ENCODE peak calls at places on chromosomes 5 and 9, in five cellular contexts. F is HepG2, W is PC-3, N is left ventricle myocardium inferior, L is kidney. B is an unnamed sample.

GRCh38 chr5:68286612-68286912 is 71.0 kb downstream of the PIK3R1 start:
- DNase-seq in F (no peak), W (no peak), N (no peak), L (no peak), B (no peak)

GRCh38 chr9:95025213-95026170 is 292.0 kb downstream of the FANCC start:
- DNase-seq in F (peak; percentile 80), W (no peak), N (peak; percentile 68), L (peak; percentile 94), B (no peak)

GRCh38 chr5:73596705-73597328 is 29.2 kb upstream of the ARHGEF28 start:
- DNase-seq in F (peak; percentile 60), W (peak; percentile 62), N (no peak), L (no peak), B (no peak)

GRCh38 chr5:142690641-142691040 is 4.8 kb upstream of the FGF1 start:
- DNase-seq in F (no peak), W (no peak), N (no peak), L (no peak), B (no peak)

GRCh38 chr9:34382879-34383278 is 6.2 kb upstream of the MYORG start:
- DNase-seq in F (no peak), W (no peak), N (no peak), L (no peak), B (no peak)

GRCh38 chr9:97438666-97439065 is 26.8 kb downstream of the TDRD7 start:
- DNase-seq in F (no peak), W (no peak), N (no peak), L (no peak), B (no peak)

GRCh38 chr9:93058357-93059096 is at the start of gene SUSD3:
- DNase-seq in F (peak; percentile 54), W (peak; percentile 73), N (peak; percentile 54), L (peak; percentile 95), B (peak; percentile 64)

GRCh38 chr9:100011062-100011681 is 87.6 kb downstream of the ERP44 start:
- DNase-seq in F (peak; percentile 59), W (peak; percentile 66), N (no peak), L (no peak), B (peak; percentile 18)

GRCh38 chr9:72954431-72955420 is 1.9 kb upstream of the ALDH1A1 start:
- DNase-seq in F (no peak), W (no peak), N (no peak), L (no peak), B (no peak)

GRCh38 chr9:72952394-72952720 is 496 bp downstream of the ALDH1A1 start:
- DNase-seq in F (no peak), W (no peak), N (no peak), L (no peak), B (no peak)

GRCh38 chr9:72951520-72952393 is 1.1 kb downstream of the ALDH1A1 start:
- DNase-seq in F (no peak), W (no peak), N (no peak), L (no peak), B (no peak)

GRCh38 chr9:72951043-72951442 is 1.8 kb downstream of the ALDH1A1 start:
- DNase-seq in F (peak; percentile 24), W (no peak), N (no peak), L (no peak), B (no peak)

DNA sequence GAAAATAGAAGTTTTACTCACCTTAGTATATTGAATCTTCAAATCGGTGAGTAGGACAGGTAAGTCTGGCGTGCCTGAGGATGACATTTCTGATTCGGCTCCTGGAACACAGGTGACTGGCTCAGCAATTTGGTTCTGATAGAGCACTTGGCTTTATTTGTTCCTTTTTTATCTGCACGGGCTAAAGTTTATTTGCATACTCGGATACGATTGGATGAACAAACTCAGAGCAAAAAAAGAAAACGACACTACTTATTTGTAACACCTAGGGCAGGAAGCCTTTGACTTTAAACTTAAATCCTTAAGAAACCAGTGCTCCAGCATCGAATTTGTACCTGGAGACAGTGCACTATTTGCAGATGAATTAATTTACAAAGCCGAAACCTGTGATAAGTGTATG is at the start of gene ALDH1A1:
- DNase-seq in F (peak; percentile 68), W (no peak), N (no peak), L (no peak), B (no peak)
- H3K27ac ChIP-seq in F (peak within 1 kb of the TSS; percentile 75), W (no peak within 1 kb of the TSS), N (peak within 1 kb of the TSS; percentile 68), L (peak within 1 kb of the TSS; percentile 83), B (no peak within 1 kb of the TSS)

GRCh38 chr9:87830446-87830845 is 52.2 kb upstream of the SPATA31E1 start:
- DNase-seq in F (no peak), W (peak; percentile 51), N (no peak), L (no peak), B (no peak)

GRCh38 chr9:87836951-87837715 is 45.5 kb upstream of the SPATA31E1 start:
- DNase-seq in F (no peak), W (no peak), N (no peak), L (no peak), B (no peak)

GRCh38 chr9:87831159-87831558 is 51.5 kb upstream of the SPATA31E1 start:
- DNase-seq in F (no peak), W (no peak), N (no peak), L (no peak), B (no peak)

GRCh38 chr9:87829756-87830155 is 52.9 kb upstream of the SPATA31E1 start:
- DNase-seq in F (no peak), W (peak; percentile 30), N (no peak), L (no peak), B (no peak)

GRCh38 chr9:87834357-87834756 is 48.3 kb upstream of the SPATA31E1 start:
- DNase-seq in F (peak; percentile 9), W (no peak), N (no peak), L (no peak), B (no peak)
- TF ChIP-seq CTCF in F (peak; percentile 38), W (peak; percentile 8), N (no peak), L (no peak), B (no peak)

DNA sequence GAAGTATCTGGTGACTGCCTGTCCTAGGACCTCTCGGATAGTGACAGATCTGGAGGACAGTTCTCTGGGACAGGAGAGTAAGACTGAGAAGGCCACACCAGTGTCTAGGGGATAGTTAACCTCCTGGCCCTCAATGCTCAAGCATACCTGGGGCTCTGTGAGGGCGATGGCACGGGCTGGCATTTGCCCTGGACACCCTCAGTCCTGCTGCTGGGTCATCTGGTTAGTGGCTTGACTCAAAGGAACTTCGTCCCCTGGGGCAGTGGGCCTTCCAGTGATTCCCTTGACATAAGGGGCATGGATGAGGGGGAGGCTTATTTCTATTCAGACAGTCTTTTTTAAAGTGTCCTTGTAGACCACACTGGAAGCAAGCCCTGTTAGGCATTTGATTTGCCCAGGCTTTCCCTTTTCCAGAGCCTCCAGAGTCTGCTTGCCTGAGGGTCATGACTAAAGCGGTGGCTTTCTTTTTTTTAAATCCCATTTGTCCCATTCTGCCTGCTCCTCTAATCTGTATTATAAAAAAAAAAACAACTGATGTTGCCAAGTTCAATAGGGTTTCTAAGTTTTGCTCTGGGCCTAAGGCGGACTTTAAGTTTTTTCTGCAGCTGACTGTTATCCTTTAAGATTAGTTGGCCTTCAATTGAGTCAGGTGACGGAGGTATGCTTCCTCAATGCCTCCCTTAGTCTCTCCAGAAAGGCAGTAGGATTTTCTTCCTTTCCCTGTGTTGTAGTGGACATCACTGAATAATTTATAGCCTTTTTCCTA is 2083.5 kb upstream of the C9orf72 start:
- DNase-seq in F (no peak), W (no peak), N (no peak), L (no peak), B (no peak)
- H3K4me1 ChIP-seq in F (no peaks in the 10 kb centered on the region), W (no peaks in the 10 kb centered on the region), N (no peaks in the 10 kb centered on the region), L (no peaks in the 10 kb centered on the region), B (no peaks in the 10 kb centered on the region)

DNA sequence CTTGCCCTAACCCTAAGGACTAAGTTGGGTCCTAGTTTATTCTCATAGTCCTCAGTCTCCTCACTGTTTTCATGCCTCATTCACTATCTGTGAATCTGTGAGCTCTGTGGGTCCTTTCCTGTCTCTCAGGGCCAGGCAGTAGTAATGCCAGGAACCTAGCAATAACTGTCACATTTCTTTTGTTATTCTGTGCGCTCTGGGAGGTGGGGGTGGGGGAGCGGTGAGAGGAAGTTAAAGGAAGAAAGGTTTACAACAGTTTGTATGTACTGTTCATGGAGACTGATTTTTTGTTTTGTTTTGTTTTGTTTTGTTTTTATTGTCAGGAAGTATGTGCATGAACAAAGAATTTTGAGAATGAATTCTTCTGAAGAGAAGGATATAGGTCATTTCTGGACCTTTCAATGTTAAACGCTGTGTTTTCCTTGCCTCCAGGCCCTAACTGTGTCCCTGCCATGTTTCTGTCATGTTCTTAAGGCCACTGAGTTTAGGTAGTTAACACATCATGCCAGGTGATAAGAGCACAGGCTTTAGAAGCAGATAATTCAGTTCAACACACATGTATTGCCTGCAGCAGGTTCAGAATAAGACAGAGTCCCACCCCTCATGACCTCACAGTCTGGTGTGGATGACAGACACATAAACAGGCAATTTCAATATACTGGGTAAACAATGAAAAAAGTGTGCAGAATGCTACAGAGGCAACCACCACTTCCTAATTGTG is 13.3 kb upstream of the FEM1C start:
- DNase-seq in F (peak; percentile 3), W (no peak), N (no peak), L (no peak), B (no peak)
- H3K27ac ChIP-seq in F (no peak overlapping the region), W (no peak overlapping the region), N (peak overlapping the region; percentile 63), L (no peak overlapping the region), B (no peak overlapping the region)

GRCh38 chr9:129868033-129868395 is 32.8 kb downstream of the USP20 start:
- DNase-seq in F (no peak), W (no peak), N (no peak), L (peak; percentile 82), B (no peak)

GRCh38 chr9:129866373-129867137 is 31.3 kb downstream of the USP20 start:
- DNase-seq in F (no peak), W (no peak), N (no peak), L (peak; percentile 45), B (peak; percentile 67)

GRCh38 chr9:129868571-129869486 is 33.6 kb downstream of the USP20 start:
- DNase-seq in F (no peak), W (peak; percentile 51), N (no peak), L (peak; percentile 87), B (peak; percentile 93)

GRCh38 chr9:129865668-129866320 is 30.5 kb downstream of the USP20 start:
- DNase-seq in F (no peak), W (no peak), N (no peak), L (peak; percentile 62), B (no peak)

GRCh38 chr9:129867138-129868032 is 32.1 kb downstream of the USP20 start:
- DNase-seq in F (no peak), W (no peak), N (no peak), L (no peak), B (no peak)
- TF ChIP-seq CTCF in F (peak; percentile 13), W (peak; percentile 16), N (no peak), L (no peak), B (no peak)

GRCh38 chr5:10582512-10582897 is 18.6 kb downstream of the ANKRD33B start:
- DNase-seq in F (no peak), W (no peak), N (no peak), L (no peak), B (no peak)
- H3K4me1 ChIP-seq in F (no peaks in the 10 kb centered on the region), W (peaks cover 17% of the 10 kb centered on the region), N (peaks cover 53% of the 10 kb centered on the region), L (peaks cover 4% of the 10 kb centered on the region), B (no peaks in the 10 kb centered on the region)

GRCh38 chr5:39526914-39527477 is 102.2 kb upstream of the DAB2 start:
- DNase-seq in F (peak; percentile 85), W (no peak), N (no peak), L (no peak), B (no peak)
- H3K27ac ChIP-seq in F (peak overlapping the region; percentile 16), W (no peak overlapping the region), N (peak overlapping the region; percentile 80), L (peak overlapping the region; percentile 5), B (no peak overlapping the region)

DNA sequence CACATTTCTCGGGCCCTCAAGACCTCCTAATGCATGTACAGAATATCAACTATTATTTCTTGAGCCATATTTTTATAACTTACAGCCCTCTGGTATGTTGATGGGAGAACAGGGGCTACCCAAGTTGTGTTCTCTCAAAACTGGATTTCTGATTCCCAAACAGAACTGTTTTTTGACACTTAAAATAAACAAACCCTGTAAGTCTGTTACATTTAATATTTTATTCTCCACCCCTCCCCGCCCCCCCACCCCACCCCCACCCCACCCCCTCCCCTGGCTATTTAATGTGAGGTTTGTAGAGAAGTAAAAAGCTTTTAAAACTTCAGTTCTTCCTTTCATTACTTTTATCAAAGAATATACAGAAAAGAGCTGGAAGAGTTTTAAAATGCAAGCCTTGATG is 77.9 kb downstream of the FOXB2 start:
- DNase-seq in F (no peak), W (no peak), N (no peak), L (no peak), B (no peak)
- TF ChIP-seq CTCF in F (no peak), W (no peak), N (no peak), L (no peak), B (no peak)

B was measured in CD8-positive, alpha-beta T cell.